ENCODE peak calls at places on chromosomes 13 and 19, in eight cellular contexts. J, V, S, L, U, R, W and B are unnamed samples.

GRCh38 chr19:43078311-43078710 is 4.2 kb downstream of the PSG2 start:
- DNase-seq in U (no peak), V (no peak), J (no peak), W (no peak), L (no peak), S (no peak), R (peak), B (peak)

GRCh38 chr19:44722131-44723121 is 23.5 kb downstream of the CEACAM16 start:
- DNase-seq in S (no peak), R (no peak), V (no peak), W (no peak), L (no peak), J (no peak), U (no peak), B (no peak)

GRCh38 chr13:112335135-112335534 is 41.0 kb upstream of the SPACA7 start:
- DNase-seq in S (no peak), V (no peak), W (no peak), J (no peak), U (no peak), L (no peak), R (no peak), B (no peak)

GRCh38 chr13:102571075-102571474 is 25.7 kb upstream of the TPP2 start:
- DNase-seq in J (no peak), S (peak), V (no peak), U (no peak), R (no peak), W (peak), L (no peak), B (no peak)

GRCh38 chr19:39679056-39679790 is 23.5 kb downstream of the LGALS16 start:
- DNase-seq in S (no peak), R (no peak), V (no peak), U (no peak), J (no peak), W (no peak), L (peak), B (no peak)

GRCh38 chr13:40682449-40683240 is 16.2 kb upstream of the FOXO1 start:
- DNase-seq in S (peak), U (no peak), W (peak), V (no peak), L (no peak), J (no peak), R (no peak), B (no peak)

GRCh38 chr13:33828431-33829129 is 10.6 kb downstream of the RFC3 start:
- DNase-seq in S (peak), L (no peak), W (no peak), V (no peak), R (no peak), U (no peak), J (no peak), B (no peak)

GRCh38 chr19:35755550-35756371 is 1.1 kb downstream of the HSPB6 start:
- DNase-seq in R (no peak), S (no peak), U (no peak), W (no peak), L (peak), V (peak), J (peak), B (peak)